ENCODE peak calls at places on chromosomes 1 and 21, in ten cellular contexts. D, P, J, B, G, M, T, N, O and I are unnamed samples.
A peak's percentile ranks its signal among the peaks of the same experiment; 100 is the strongest.

GRCh38 chr1:234208791-234209190 is 164.5 kb upstream of the COA6 start:
- DNase-seq in P (no peak), M (no peak), G (no peak), N (no peak), T (no peak), J (no peak), B (no peak), O (no peak), D (peak; percentile 34), I (no peak)

GRCh38 chr1:24910751-24911650 is 19.1 kb downstream of the RUNX3 start:
- DNase-seq in O (no peak), G (no peak), N (no peak), B (no peak), J (peak; percentile 16), T (no peak), M (peak; percentile 29), D (peak; percentile 70), P (no peak), I (no peak)

GRCh38 chr1:99590578-99591209 is 55.2 kb upstream of the PALMD start:
- DNase-seq in O (no peak), M (no peak), T (peak; percentile 83), D (peak; percentile 94), N (no peak), B (peak; percentile 16), J (no peak), P (no peak), G (peak; percentile 52), I (no peak)

GRCh38 chr21:34372321-34372720 is 3.0 kb upstream of the SMIM11 start:
- DNase-seq in J (no peak), P (no peak), B (peak; percentile 1), G (no peak), O (no peak), M (no peak), T (peak; percentile 5), D (no peak), N (no peak), I (no peak)

GRCh38 chr1:178960781-178961180 is 64.9 kb upstream of the FAM20B start:
- DNase-seq in P (no peak), N (no peak), D (no peak), B (no peak), T (no peak), M (no peak), J (no peak), G (no peak), O (no peak), I (no peak)

GRCh38 chr1:180563013-180563827 is 4.5 kb downstream of the OVAAL start:
- DNase-seq in T (no peak), B (no peak), N (no peak), O (no peak), P (no peak), G (peak; percentile 35), J (peak; percentile 32), M (no peak), D (peak; percentile 77), I (peak; percentile 58)

GRCh38 chr21:36477001-36477400 is 2.9 kb downstream of the CLDN14 start:
- DNase-seq in P (no peak), T (no peak), G (no peak), O (no peak), J (no peak), D (no peak), M (no peak), B (no peak), N (no peak), I (no peak)

GRCh38 chr1:45792744-45793143 is 10.7 kb upstream of the MAST2 start:
- DNase-seq in N (no peak), J (no peak), G (no peak), T (no peak), B (no peak), D (no peak), M (peak; percentile 72), P (no peak), O (no peak), I (no peak)

DNA sequence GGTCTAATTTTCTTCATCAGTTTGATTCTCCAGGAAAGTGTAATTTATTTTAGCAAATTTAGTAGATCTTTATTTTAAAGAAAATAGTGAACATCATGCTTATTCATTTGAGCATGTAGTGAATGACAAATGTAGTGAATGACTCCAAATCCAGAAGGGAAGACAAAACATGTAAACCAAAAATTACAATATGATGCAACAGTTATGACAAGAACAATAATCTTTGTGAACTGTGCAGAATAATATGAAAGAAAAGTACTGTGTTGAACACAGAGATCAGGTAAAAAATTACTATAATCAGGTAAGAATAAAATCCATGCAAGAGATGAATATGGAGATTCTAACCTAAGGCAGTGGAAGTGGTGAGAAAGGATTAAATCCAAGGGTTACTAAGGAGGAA is 30.0 kb upstream of the DPH5 start:
- DNase-seq in B (no peak), D (no peak), P (no peak), M (no peak), J (no peak), T (no peak), N (no peak), G (no peak), O (no peak), I (no peak)
- TF ChIP-seq POLR2A in B (no peak), D (no peak), P (no peak), M (no peak), J (no peak), T (no peak), N (no peak), G (no peak), O (no peak), I (no peak)

DNA sequence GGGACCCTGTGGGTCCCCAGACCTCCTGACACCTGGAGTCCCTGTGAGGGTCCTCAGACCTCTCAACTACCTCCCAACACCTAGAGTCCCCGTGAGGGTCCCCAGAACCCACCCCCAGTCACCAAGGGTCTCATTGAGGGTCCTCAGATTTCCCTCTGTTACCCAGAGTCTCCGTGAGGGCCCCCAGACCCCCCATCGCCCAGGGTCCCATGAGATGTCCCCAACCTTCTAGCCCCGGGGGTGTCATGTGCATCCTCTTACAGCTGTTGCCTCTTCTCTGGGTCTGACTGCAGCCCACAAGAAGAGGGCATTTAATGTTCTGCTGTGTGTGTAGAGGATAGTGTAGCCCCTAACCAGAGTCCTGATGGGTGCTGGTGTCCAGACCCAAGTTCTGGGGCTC is 2.0 kb upstream of the GJC2 start:
- DNase-seq in J (no peak), M (peak; percentile 7), D (no peak), O (no peak), B (no peak), P (no peak), N (no peak), T (peak; percentile 9), G (peak; percentile 6), I (no peak)
- TF ChIP-seq POLR2A in J (no peak), M (no peak), D (no peak), O (no peak), B (no peak), P (no peak), N (no peak), T (no peak), G (no peak), I (no peak)

GRCh38 chr1:18921506-18922251 is 19.3 kb upstream of the ALDH4A1 start:
- DNase-seq in M (no peak), P (no peak), T (no peak), N (no peak), J (no peak), G (no peak), O (no peak), D (no peak), B (no peak), I (no peak)

GRCh38 chr1:18920931-18921330 is 18.6 kb upstream of the ALDH4A1 start:
- DNase-seq in J (no peak), N (no peak), G (no peak), M (no peak), O (no peak), P (no peak), D (no peak), B (no peak), T (no peak), I (no peak)

GRCh38 chr1:18922848-18923475 is 20.6 kb upstream of the ALDH4A1 start:
- DNase-seq in N (no peak), P (no peak), O (no peak), J (no peak), T (no peak), G (no peak), B (no peak), M (no peak), D (no peak), I (no peak)

GRCh38 chr1:18923721-18924610 is 21.6 kb upstream of the ALDH4A1 start:
- DNase-seq in G (peak; percentile 67), B (no peak), J (no peak), T (no peak), D (peak; percentile 47), O (no peak), N (no peak), M (peak; percentile 55), P (no peak), I (no peak)

GRCh38 chr1:18922319-18922726 is 20.0 kb upstream of the ALDH4A1 start:
- DNase-seq in O (peak; percentile 95), T (peak; percentile 93), M (peak; percentile 83), J (peak; percentile 39), B (peak; percentile 73), G (peak; percentile 90), P (no peak), D (peak; percentile 85), N (peak; percentile 92), I (no peak)
- TF ChIP-seq POLR2A in O (no peak), T (peak; percentile 32), M (peak; percentile 72), J (no peak), B (peak; percentile 31), G (peak; percentile 78), P (no peak), D (no peak), N (peak; percentile 88), I (no peak)

GRCh38 chr1:101373570-101373969 is 136.8 kb downstream of the S1PR1 start:
- DNase-seq in B (no peak), N (no peak), P (no peak), J (no peak), M (no peak), O (no peak), D (no peak), T (no peak), G (no peak), I (no peak)
- TF ChIP-seq POLR2A in B (no peak), N (no peak), P (no peak), J (no peak), M (no peak), O (no peak), D (no peak), T (no peak), G (no peak), I (no peak)

GRCh38 chr1:78044796-78045599 is 768 bp upstream of the GIPC2 start:
- DNase-seq in P (no peak), N (no peak), T (peak; percentile 39), G (no peak), M (no peak), D (no peak), B (no peak), O (no peak), J (no peak), I (peak; percentile 23)

GRCh38 chr1:78047131-78047530 is 1.4 kb downstream of the GIPC2 start:
- DNase-seq in O (no peak), P (no peak), N (no peak), B (peak; percentile 58), T (peak; percentile 31), G (no peak), J (no peak), D (no peak), M (no peak), I (no peak)

GRCh38 chr1:78045600-78045849 is 241 bp upstream of the GIPC2 start:
- DNase-seq in G (no peak), P (no peak), O (no peak), B (peak; percentile 23), M (no peak), D (no peak), T (no peak), J (no peak), N (no peak), I (peak; percentile 24)

GRCh38 chr1:78047631-78048030 is 1.9 kb downstream of the GIPC2 start:
- DNase-seq in G (no peak), J (no peak), B (no peak), O (no peak), D (no peak), P (no peak), T (no peak), M (no peak), N (no peak), I (no peak)

GRCh38 chr1:78045850-78046778 is at the start of gene GIPC2:
- DNase-seq in M (peak; percentile 23), T (peak; percentile 53), J (no peak), N (peak; percentile 25), P (no peak), D (peak; percentile 18), O (no peak), G (peak; percentile 29), B (peak; percentile 55), I (peak; percentile 27)
- TF ChIP-seq POLR2A in M (peak; percentile 5), T (peak; percentile 34), J (no peak), N (no peak), P (no peak), D (no peak), O (no peak), G (no peak), B (peak; percentile 76), I (no peak)